ENCODE peak calls at places on chromosome 6, in six cellular contexts. N is head of caudate nucleus, B is esophagus muscularis mucosa, T is left cardiac atrium, A is NCI-H524, O is prostate gland. D is an unnamed sample.
A peak's percentile ranks its signal among the peaks of the same experiment; 100 is the strongest.

GRCh38 chr6:1436334-1437306 is 47.2 kb downstream of the FOXF2 start:
- DNase-seq in N (no peak), B (no peak), T (no peak), A (peak; percentile 71), O (peak; percentile 54), D (no peak)

GRCh38 chr6:31702421-31702818 is 704 bp downstream of the ABHD16A start:
- DNase-seq in N (no peak), B (no peak), T (no peak), A (no peak), O (no peak), D (no peak)

GRCh38 chr6:25769983-25770382 is 15.4 kb downstream of the SLC17A4 start:
- DNase-seq in N (no peak), B (no peak), T (no peak), A (no peak), O (no peak), D (no peak)

GRCh38 chr6:79601020-79601609 is 30.0 kb upstream of the SH3BGRL2 start:
- DNase-seq in N (no peak), B (no peak), T (no peak), A (no peak), O (peak; percentile 27), D (no peak)

GRCh38 chr6:39377530-39377929 is 55.0 kb upstream of the KCNK16 start:
- DNase-seq in N (peak; percentile 70), B (no peak), T (peak; percentile 64), A (peak; percentile 72), O (peak; percentile 26), D (no peak)

GRCh38 chr6:1574895-1575212 is 34.9 kb upstream of the FOXC1 start:
- DNase-seq in N (no peak), B (no peak), T (no peak), A (no peak), O (no peak), D (no peak)

GRCh38 chr6:133062077-133062476 is 179.1 kb upstream of the EYA4 start:
- DNase-seq in N (no peak), B (no peak), T (peak; percentile 22), A (no peak), O (no peak), D (no peak)

GRCh38 chr6:9397981-9398559 is 962.7 kb upstream of the SLC35B3 start:
- DNase-seq in N (no peak), B (no peak), T (peak; percentile 64), A (no peak), O (peak; percentile 78), D (peak; percentile 75)

GRCh38 chr6:6057442-6058053 is 50.8 kb upstream of the NRN1 start:
- DNase-seq in N (no peak), B (no peak), T (no peak), A (peak; percentile 74), O (no peak), D (no peak)

GRCh38 chr6:31011153-31011552 is 879 bp downstream of the MUC22 start:
- DNase-seq in N (no peak), B (no peak), T (no peak), A (no peak), O (no peak), D (no peak)